ENCODE peak calls at places on chromosomes 13 and 19, in seven cellular contexts. M is psoas muscle, Q is GM10248, N is astrocyte of the cerebellum, Y is astrocyte of the spinal cord, H is fibroblast of mammary gland, U is thoracic aorta. T is an unnamed sample.

GRCh38 chr13:109494955-109495354 is 291.4 kb downstream of the IRS2 start:
- DNase-seq in M (no peak), Q (no peak), N (peak), Y (peak), H (peak), U (no peak), T (no peak)

GRCh38 chr19:33252971-33253370 is 27.3 kb upstream of the SLC7A10 start:
- DNase-seq in M (no peak), Q (no peak), N (no peak), Y (no peak), H (no peak), U (no peak), T (no peak)

GRCh38 chr19:48244289-48244688 is 11.4 kb downstream of the CARD8 start:
- DNase-seq in M (no peak), Q (no peak), N (no peak), Y (peak), H (no peak), U (no peak), T (no peak)

GRCh38 chr13:40401911-40402776 is 264.3 kb downstream of the FOXO1 start:
- DNase-seq in M (peak), Q (peak), N (peak), Y (peak), H (peak), U (peak), T (peak)

GRCh38 chr13:80965097-80965496 is 624.2 kb upstream of the SPRY2 start:
- DNase-seq in M (no peak), Q (no peak), N (no peak), Y (no peak), H (no peak), U (no peak), T (no peak)

GRCh38 chr13:31733066-31733465 is 6.3 kb upstream of the RXFP2 start:
- DNase-seq in M (no peak), Q (no peak), N (no peak), Y (no peak), H (no peak), U (no peak), T (no peak)

GRCh38 chr13:99382428-99383133 is 75.4 kb upstream of the GPR183 start:
- DNase-seq in M (no peak), Q (no peak), N (no peak), Y (no peak), H (no peak), U (no peak), T (no peak)

GRCh38 chr13:77492982-77493381 is 42.5 kb upstream of the SCEL start:
- DNase-seq in M (no peak), Q (peak), N (no peak), Y (peak), H (peak), U (no peak), T (no peak)

GRCh38 chr19:38655148-38655824 is 7.8 kb downstream of the ACTN4 start:
- DNase-seq in M (no peak), Q (peak), N (no peak), Y (no peak), H (peak), U (no peak), T (no peak)

GRCh38 chr13:73958657-73959397 is 175.4 kb downstream of the KLF12 start:
- DNase-seq in M (no peak), Q (no peak), N (no peak), Y (no peak), H (no peak), U (no peak), T (no peak)

GRCh38 chr13:108044929-108045328 is 170.4 kb downstream of the LIG4 start:
- DNase-seq in M (no peak), Q (no peak), N (no peak), Y (no peak), H (no peak), U (no peak), T (no peak)

GRCh38 chr13:79995334-79995733 is 345.6 kb downstream of the SPRY2 start:
- DNase-seq in M (no peak), Q (no peak), N (peak), Y (peak), H (peak), U (no peak), T (peak)

GRCh38 chr19:49362048-49362925 is at the start of gene TEAD2:
- DNase-seq in M (peak), Q (no peak), N (no peak), Y (peak), H (peak), U (no peak), T (no peak)

GRCh38 chr13:47708386-47708785 is 292.7 kb downstream of the SUCLA2 start:
- DNase-seq in M (no peak), Q (no peak), N (no peak), Y (peak), H (peak), U (no peak), T (peak)

GRCh38 chr13:43874512-43875092 is 4.9 kb downstream of the CCDC122 start:
- DNase-seq in M (no peak), Q (peak), N (no peak), Y (peak), H (peak), U (no peak), T (no peak)

GRCh38 chr19:9966024-9966423 is 29.7 kb upstream of the OLFM2 start:
- DNase-seq in M (no peak), Q (no peak), N (no peak), Y (no peak), H (no peak), U (no peak), T (no peak)

GRCh38 chr19:15702590-15702930 is 25.3 kb upstream of the OR10H2 start:
- DNase-seq in M (peak), Q (no peak), N (no peak), Y (no peak), H (peak), U (no peak), T (peak)

GRCh38 chr13:107379398-107380155 is 811.6 kb upstream of the ARGLU1 start:
- DNase-seq in M (no peak), Q (no peak), N (no peak), Y (no peak), H (no peak), U (no peak), T (no peak)

GRCh38 chr13:32378012-32378411 is 49.9 kb downstream of the N4BP2L1 start:
- DNase-seq in M (no peak), Q (no peak), N (no peak), Y (no peak), H (peak), U (no peak), T (no peak)

GRCh38 chr13:66560991-66561390 is 669.1 kb downstream of the PCDH9 start:
- DNase-seq in M (no peak), Q (no peak), N (no peak), Y (no peak), H (no peak), U (no peak), T (no peak)

GRCh38 chr19:4896372-4896771 is 6.3 kb downstream of the ARRDC5 start:
- DNase-seq in M (peak), Q (no peak), N (no peak), Y (no peak), H (peak), U (no peak), T (no peak)

GRCh38 chr19:42323852-42324654 is 1.4 kb upstream of the MEGF8 start:
- DNase-seq in M (no peak), Q (no peak), N (no peak), Y (no peak), H (no peak), U (no peak), T (no peak)

GRCh38 chr19:49954092-49954825 is 6.7 kb downstream of the SIGLEC11 start:
- DNase-seq in M (no peak), Q (no peak), N (no peak), Y (no peak), H (peak), U (no peak), T (no peak)

GRCh38 chr13:70604448-70604847 is 496.2 kb upstream of the KLHL1 start:
- DNase-seq in M (no peak), Q (no peak), N (no peak), Y (no peak), H (no peak), U (no peak), T (no peak)

GRCh38 chr13:79604752-79605151 is 123.8 kb downstream of the NDFIP2 start:
- DNase-seq in M (no peak), Q (no peak), N (no peak), Y (no peak), H (no peak), U (no peak), T (no peak)

GRCh38 chr13:51534075-51534817 is 50.0 kb upstream of the WDFY2 start:
- DNase-seq in M (peak), Q (no peak), N (no peak), Y (no peak), H (no peak), U (no peak), T (no peak)

GRCh38 chr13:109812375-109812774 is 26.0 kb upstream of the IRS2 start:
- DNase-seq in M (no peak), Q (no peak), N (no peak), Y (no peak), H (no peak), U (no peak), T (no peak)

GRCh38 chr19:3669134-3669436 is 31.2 kb downstream of the PIP5K1C start:
- DNase-seq in M (no peak), Q (no peak), N (no peak), Y (no peak), H (no peak), U (no peak), T (no peak)

GRCh38 chr19:46609511-46610412 is 8.6 kb downstream of the CALM3 start:
- DNase-seq in M (no peak), Q (peak), N (no peak), Y (no peak), H (no peak), U (no peak), T (no peak)

GRCh38 chr19:38251564-38252051 is 4.6 kb downstream of the PPP1R14A start:
- DNase-seq in M (no peak), Q (no peak), N (no peak), Y (no peak), H (no peak), U (no peak), T (no peak)

GRCh38 chr13:78610381-78610883 is 7.1 kb upstream of the POU4F1 start:
- DNase-seq in M (no peak), Q (no peak), N (no peak), Y (no peak), H (peak), U (no peak), T (no peak)

GRCh38 chr13:94713556-94714182 is 1.3 kb upstream of the SOX21 start:
- DNase-seq in M (no peak), Q (no peak), N (no peak), Y (peak), H (no peak), U (no peak), T (no peak)

GRCh38 chr13:97028441-97029299 is 34.4 kb upstream of the OXGR1 start:
- DNase-seq in M (peak), Q (peak), N (peak), Y (peak), H (peak), U (no peak), T (no peak)

GRCh38 chr13:74210693-74211393 is 76.6 kb upstream of the KLF12 start:
- DNase-seq in M (no peak), Q (no peak), N (peak), Y (peak), H (peak), U (peak), T (peak)

GRCh38 chr19:5086232-5086631 is 117.3 kb downstream of the KDM4B start:
- DNase-seq in M (no peak), Q (no peak), N (no peak), Y (no peak), H (no peak), U (no peak), T (no peak)

GRCh38 chr19:32858559-32858958 is 11.0 kb downstream of the SLC7A9 start:
- DNase-seq in M (no peak), Q (no peak), N (no peak), Y (no peak), H (no peak), U (no peak), T (no peak)

GRCh38 chr13:37531054-37531453 is 67.5 kb downstream of the POSTN start:
- DNase-seq in M (no peak), Q (no peak), N (no peak), Y (peak), H (peak), U (no peak), T (peak)

DNA sequence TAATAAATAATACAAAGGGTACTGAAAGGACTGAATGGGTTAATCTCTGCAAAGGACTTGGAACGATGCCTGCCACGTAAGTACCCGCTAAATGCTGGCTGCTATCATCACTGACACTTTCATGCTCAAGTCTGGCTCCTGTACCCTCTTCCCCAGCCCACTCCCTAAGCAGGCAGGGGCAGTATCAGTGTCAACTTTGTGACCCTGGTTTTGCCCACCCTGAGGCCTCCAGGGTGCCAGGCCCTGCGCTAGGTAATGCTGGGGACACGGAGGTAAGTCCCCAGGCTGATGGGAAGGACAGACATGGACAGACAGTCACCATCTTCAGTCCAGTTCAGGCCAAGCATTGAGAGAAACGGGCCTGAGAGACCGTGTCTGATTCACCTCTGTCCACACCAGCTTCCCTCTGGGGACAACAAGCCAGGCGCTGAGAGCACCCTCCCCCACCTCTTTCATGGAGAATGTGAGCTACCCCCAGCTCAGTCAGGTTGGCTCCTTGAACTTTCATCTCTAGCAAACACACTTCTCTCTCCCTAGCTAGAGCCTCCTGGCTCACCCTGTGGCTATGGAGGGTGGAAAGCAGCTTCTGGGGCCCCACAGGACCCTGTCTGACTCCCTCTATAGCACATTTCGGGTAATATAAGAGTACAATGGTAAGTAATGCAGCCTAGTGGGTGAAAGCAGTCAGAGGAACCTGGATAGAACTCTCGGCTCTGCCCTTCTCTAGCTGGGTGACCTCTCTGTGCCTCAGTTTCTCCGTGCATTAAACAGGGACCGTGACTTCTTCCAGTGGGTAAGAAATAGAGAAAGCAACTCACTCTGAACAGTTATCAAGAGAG is 758 bp downstream of the ETFB start:
- DNase-seq in M (peak), Q (no peak), N (no peak), Y (peak), H (peak), U (no peak), T (no peak)
- TF ChIP-seq CTCF in M (no peak), Q (peak), N (peak), Y (no peak), H (no peak), U (no peak), T (peak)

GRCh38 chr19:12365372-12366162 is at the start of gene ZNF442:
- DNase-seq in M (peak), Q (peak), N (peak), Y (peak), H (peak), U (peak), T (peak)
- TF ChIP-seq CTCF in M (peak), Q (peak), N (peak), Y (peak), H (peak), U (peak), T (peak)

GRCh38 chr19:19477705-19478383 is 37.5 kb downstream of the TSSK6 start:
- DNase-seq in M (no peak), Q (no peak), N (no peak), Y (no peak), H (no peak), U (no peak), T (no peak)

GRCh38 chr19:19480688-19481087 is 34.7 kb downstream of the TSSK6 start:
- DNase-seq in M (no peak), Q (no peak), N (peak), Y (peak), H (no peak), U (no peak), T (no peak)

GRCh38 chr19:19471682-19472081 is 43.7 kb downstream of the TSSK6 start:
- DNase-seq in M (no peak), Q (no peak), N (no peak), Y (no peak), H (no peak), U (no peak), T (no peak)

GRCh38 chr19:19474950-19475781 is 40.2 kb downstream of the TSSK6 start:
- DNase-seq in M (no peak), Q (no peak), N (no peak), Y (no peak), H (no peak), U (no peak), T (no peak)

GRCh38 chr19:19475845-19476828 is 39.2 kb downstream of the TSSK6 start:
- DNase-seq in M (no peak), Q (no peak), N (no peak), Y (peak), H (no peak), U (no peak), T (no peak)
- TF ChIP-seq CTCF in M (peak), Q (peak), N (peak), Y (peak), H (peak), U (no peak), T (peak)

DNA sequence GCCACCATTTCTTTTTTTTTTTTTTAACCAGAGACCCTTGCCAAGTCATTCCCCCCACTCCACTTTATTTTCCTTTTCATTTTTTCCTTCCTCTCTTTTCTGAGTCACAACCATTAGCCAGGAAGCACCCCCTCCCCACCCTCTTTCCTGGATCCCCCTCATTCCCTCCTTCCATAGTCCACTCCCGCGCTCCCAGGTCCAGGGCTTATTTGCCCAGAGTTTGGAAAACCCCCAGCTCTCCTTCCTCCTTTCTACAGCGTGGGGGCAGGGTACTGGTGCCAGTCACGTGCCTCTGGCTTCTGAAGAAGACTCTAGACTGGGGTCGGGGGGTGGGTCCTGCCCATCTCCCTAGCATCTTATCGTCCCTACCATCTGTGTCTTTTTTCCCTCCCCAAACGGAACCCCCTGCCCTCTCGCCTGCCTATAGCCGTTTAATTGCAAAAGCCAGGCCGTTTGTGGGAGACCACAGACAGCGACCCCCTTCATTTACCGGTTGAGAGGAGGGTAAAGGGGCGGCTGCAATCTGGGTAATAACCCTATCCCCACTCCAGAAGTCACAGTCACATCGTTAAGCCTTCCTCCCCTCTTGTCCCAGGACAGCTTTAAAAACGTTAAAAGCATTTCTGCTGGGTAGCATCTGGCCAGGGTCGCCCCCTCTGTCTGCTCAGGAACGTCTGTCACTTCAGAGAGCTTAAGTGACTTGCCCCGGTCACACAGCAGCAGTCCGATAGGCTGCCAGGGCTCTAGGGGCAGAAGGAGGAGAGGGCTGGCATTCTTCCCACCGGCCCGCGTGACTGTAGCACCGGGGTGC is 961 bp upstream of the CALR start:
- DNase-seq in M (peak), Q (no peak), N (no peak), Y (no peak), H (peak), U (no peak), T (no peak)
- TF ChIP-seq CTCF in M (no peak), Q (no peak), N (no peak), Y (no peak), H (no peak), U (no peak), T (no peak)

GRCh38 chr19:8593931-8594330 is 16.6 kb downstream of the ADAMTS10 start:
- DNase-seq in M (no peak), Q (no peak), N (no peak), Y (no peak), H (no peak), U (no peak), T (no peak)
- TF ChIP-seq CTCF in M (no peak), Q (no peak), N (peak), Y (peak), H (peak), U (peak), T (no peak)

GRCh38 chr19:28705008-28705407 is 507.9 kb downstream of the UQCRFS1 start:
- DNase-seq in M (no peak), Q (no peak), N (peak), Y (peak), H (peak), U (no peak), T (peak)
- TF ChIP-seq CTCF in M (no peak), Q (no peak), N (peak), Y (peak), H (peak), U (no peak), T (peak)

T was measured in AG04449.